ENCODE peak calls at places on chromosomes 3 and 15, in seven cellular contexts. S, J, D, A, I, T and O are unnamed samples.

GRCh38 chr3:79361748-79362378 is 405.9 kb downstream of the ROBO1 start:
- DNase-seq in S (peak), J (peak), D (peak), A (no peak), I (peak), T (peak), O (no peak)

GRCh38 chr3:178966299-178967183 is 105.1 kb downstream of the ZMAT3 start:
- DNase-seq in S (peak), J (peak), D (peak), A (peak), I (peak), T (peak), O (no peak)

GRCh38 chr3:156230291-156230900 is 110.0 kb downstream of the KCNAB1 start:
- DNase-seq in S (no peak), J (no peak), D (no peak), A (no peak), I (no peak), T (no peak), O (no peak)

GRCh38 chr3:194573680-194574437 is 59.4 kb downstream of the TMEM44 start:
- DNase-seq in S (no peak), J (peak), D (peak), A (no peak), I (peak), T (no peak), O (peak)

GRCh38 chr3:25713316-25713967 is 48.7 kb upstream of the TOP2B start:
- DNase-seq in S (no peak), J (peak), D (no peak), A (no peak), I (no peak), T (no peak), O (no peak)

GRCh38 chr3:50657407-50657806 is 17.3 kb upstream of the DOCK3 start:
- DNase-seq in S (no peak), J (no peak), D (no peak), A (no peak), I (no peak), T (no peak), O (no peak)

GRCh38 chr15:70488002-70488605 is 275.3 kb downstream of the UACA start:
- DNase-seq in S (peak), J (peak), D (peak), A (peak), I (peak), T (no peak), O (peak)

GRCh38 chr3:46472056-46472455 is 7.4 kb upstream of the LTF start:
- DNase-seq in S (no peak), J (no peak), D (no peak), A (no peak), I (no peak), T (no peak), O (no peak)

GRCh38 chr3:10344147-10344943 is 23.4 kb upstream of the SEC13 start:
- DNase-seq in S (no peak), J (peak), D (peak), A (no peak), I (peak), T (no peak), O (no peak)

GRCh38 chr3:27630892-27631291 is 91.2 kb downstream of the EOMES start:
- DNase-seq in S (no peak), J (peak), D (peak), A (no peak), I (no peak), T (no peak), O (no peak)

GRCh38 chr3:42189746-42190145 is 76.2 kb downstream of the CCK start:
- DNase-seq in S (no peak), J (peak), D (no peak), A (no peak), I (no peak), T (no peak), O (no peak)

GRCh38 chr3:73498764-73499622 is 125.7 kb downstream of the PDZRN3 start:
- DNase-seq in S (no peak), J (no peak), D (peak), A (no peak), I (no peak), T (no peak), O (peak)

GRCh38 chr15:57201578-57201977 is 174.7 kb upstream of the CGNL1 start:
- DNase-seq in S (no peak), J (no peak), D (no peak), A (no peak), I (no peak), T (no peak), O (no peak)

GRCh38 chr15:57540736-57541135 is 51.0 kb upstream of the MYZAP start:
- DNase-seq in S (no peak), J (no peak), D (peak), A (peak), I (no peak), T (no peak), O (no peak)

GRCh38 chr3:61562042-61562809 is 855 bp downstream of the PTPRG start:
- DNase-seq in S (no peak), J (peak), D (no peak), A (peak), I (peak), T (no peak), O (no peak)

GRCh38 chr3:13072239-13073041 is 789 bp downstream of the IQSEC1 start:
- DNase-seq in S (no peak), J (no peak), D (peak), A (peak), I (no peak), T (no peak), O (peak)

GRCh38 chr15:41955807-41956525 is 16.4 kb downstream of the EHD4 start:
- DNase-seq in S (no peak), J (peak), D (no peak), A (no peak), I (no peak), T (no peak), O (no peak)

GRCh38 chr3:149038322-149038721 is 47.0 kb downstream of the GYG1 start:
- DNase-seq in S (no peak), J (no peak), D (no peak), A (no peak), I (no peak), T (no peak), O (no peak)

GRCh38 chr3:17752441-17752840 is 10.0 kb upstream of the TBC1D5 start:
- DNase-seq in S (no peak), J (peak), D (no peak), A (no peak), I (no peak), T (no peak), O (no peak)

GRCh38 chr3:127041264-127041820 is 58.4 kb downstream of the PLXNA1 start:
- DNase-seq in S (no peak), J (no peak), D (no peak), A (no peak), I (no peak), T (no peak), O (no peak)

GRCh38 chr3:120457827-120458226 is 7.0 kb upstream of the FSTL1 start:
- DNase-seq in S (no peak), J (no peak), D (no peak), A (no peak), I (no peak), T (no peak), O (no peak)

GRCh38 chr3:125054436-125055164 is 1.2 kb downstream of the HEG1 start:
- DNase-seq in S (peak), J (peak), D (peak), A (no peak), I (peak), T (no peak), O (peak)

GRCh38 chr3:124934577-124934976 is at the start of gene MUC13:
- DNase-seq in S (no peak), J (no peak), D (peak), A (peak), I (no peak), T (no peak), O (no peak)

GRCh38 chr3:42394579-42395288 is 15.7 kb downstream of the LYZL4 start:
- DNase-seq in S (no peak), J (no peak), D (no peak), A (no peak), I (no peak), T (no peak), O (no peak)

GRCh38 chr3:122247825-122248185 is 64.3 kb downstream of the CASR start:
- DNase-seq in S (no peak), J (peak), D (peak), A (peak), I (no peak), T (no peak), O (no peak)

GRCh38 chr15:79897380-79897678 is 515 bp upstream of the MTHFS start:
- DNase-seq in S (no peak), J (no peak), D (no peak), A (no peak), I (no peak), T (no peak), O (no peak)

GRCh38 chr15:61299060-61299763 is 70.1 kb upstream of the RORA start:
- DNase-seq in S (no peak), J (no peak), D (no peak), A (no peak), I (no peak), T (no peak), O (no peak)

GRCh38 chr3:195451373-195452000 is 8.7 kb upstream of the ACAP2 start:
- DNase-seq in S (peak), J (no peak), D (no peak), A (no peak), I (no peak), T (no peak), O (no peak)

GRCh38 chr3:123660900-123661299 is 76.0 kb upstream of the HACD2 start:
- DNase-seq in S (peak), J (peak), D (no peak), A (no peak), I (peak), T (peak), O (no peak)

GRCh38 chr3:156743859-156744258 is 69.5 kb downstream of the TIPARP start:
- DNase-seq in S (no peak), J (no peak), D (no peak), A (no peak), I (no peak), T (no peak), O (no peak)

GRCh38 chr3:62135731-62136130 is 237.6 kb downstream of the FEZF2 start:
- DNase-seq in S (no peak), J (no peak), D (no peak), A (no peak), I (no peak), T (no peak), O (no peak)

GRCh38 chr3:44045476-44046275 is 196.0 kb upstream of the TOPAZ1 start:
- DNase-seq in S (no peak), J (no peak), D (peak), A (peak), I (peak), T (peak), O (no peak)

GRCh38 chr3:141540531-141540930 is 53.7 kb downstream of the RASA2 start:
- DNase-seq in S (no peak), J (no peak), D (no peak), A (no peak), I (no peak), T (no peak), O (no peak)

GRCh38 chr3:9861626-9862130 is 17.9 kb upstream of the RPUSD3 start:
- DNase-seq in S (no peak), J (no peak), D (no peak), A (no peak), I (no peak), T (no peak), O (no peak)